ENCODE peak calls at places on chromosome 22, in ten cellular contexts. S is left ventricle myocardium inferior, L is GM20000, A is spleen, F is AG09319, U is esophagus squamous epithelium, H is prostate gland, E is AG09309, C is nephron progenitor cell, Z is dorsolateral prefrontal cortex. Q is an unnamed sample.

GRCh38 chr22:33271390-33272161 is 213.4 kb upstream of the SYN3 start:
- DNase-seq in S (peak), L (peak), A (no peak), F (no peak), U (no peak), H (peak), E (no peak), C (no peak), Z (no peak), Q (no peak)

GRCh38 chr22:31106001-31106571 is 1.3 kb downstream of the SELENOM start:
- DNase-seq in S (no peak), L (no peak), A (peak), F (no peak), U (no peak), H (no peak), E (no peak), C (no peak), Z (no peak), Q (peak)

GRCh38 chr22:50169774-50170341 is 673 bp upstream of the PANX2 start:
- DNase-seq in S (no peak), L (peak), A (peak), F (no peak), U (no peak), H (no peak), E (no peak), C (no peak), Z (no peak), Q (peak)

GRCh38 chr22:38966379-38966700 is 8.9 kb downstream of the APOBEC3A start:
- DNase-seq in S (no peak), L (no peak), A (peak), F (no peak), U (no peak), H (no peak), E (no peak), C (no peak), Z (no peak), Q (no peak)

GRCh38 chr22:24367841-24368240 is 59.6 kb upstream of the ADORA2A start:
- DNase-seq in S (no peak), L (no peak), A (no peak), F (no peak), U (no peak), H (no peak), E (no peak), C (no peak), Z (no peak), Q (no peak)

GRCh38 chr22:41197808-41198585 is 7.1 kb upstream of the L3MBTL2 start:
- DNase-seq in S (peak), L (no peak), A (no peak), F (no peak), U (no peak), H (no peak), E (no peak), C (peak), Z (no peak), Q (no peak)

GRCh38 chr22:40312050-40312449 is 34.2 kb upstream of the ADSL start:
- DNase-seq in S (no peak), L (no peak), A (no peak), F (no peak), U (no peak), H (no peak), E (no peak), C (peak), Z (no peak), Q (no peak)

GRCh38 chr22:43723816-43724215 is 88.3 kb downstream of the EFCAB6 start:
- DNase-seq in S (no peak), L (no peak), A (no peak), F (no peak), U (no peak), H (no peak), E (no peak), C (no peak), Z (no peak), Q (no peak)

GRCh38 chr22:33605686-33606085 is 314.6 kb downstream of the LARGE1 start:
- DNase-seq in S (peak), L (no peak), A (no peak), F (no peak), U (no peak), H (no peak), E (no peak), C (no peak), Z (no peak), Q (no peak)

GRCh38 chr22:20580611-20581502 is 73.4 kb downstream of the MED15 start:
- DNase-seq in S (peak), L (no peak), A (peak), F (no peak), U (no peak), H (no peak), E (no peak), C (no peak), Z (no peak), Q (no peak)

GRCh38 chr22:27250418-27250817 is 551.1 kb downstream of the MN1 start:
- DNase-seq in S (no peak), L (no peak), A (no peak), F (no peak), U (no peak), H (no peak), E (no peak), C (no peak), Z (no peak), Q (no peak)

GRCh38 chr22:31087744-31088215 is 6.7 kb downstream of the SMTN start:
- DNase-seq in S (no peak), L (no peak), A (no peak), F (no peak), U (no peak), H (no peak), E (no peak), C (no peak), Z (no peak), Q (no peak)

GRCh38 chr22:22817468-22818201 is 70.0 kb upstream of the IGLL5 start:
- DNase-seq in S (no peak), L (no peak), A (peak), F (no peak), U (no peak), H (no peak), E (no peak), C (no peak), Z (no peak), Q (no peak)

GRCh38 chr22:32482708-32483107 is 8.1 kb downstream of the FBXO7 start:
- DNase-seq in S (no peak), L (peak), A (no peak), F (no peak), U (no peak), H (no peak), E (no peak), C (no peak), Z (no peak), Q (no peak)

GRCh38 chr22:23520875-23521441 is 59.1 kb downstream of the IGLL1 start:
- DNase-seq in S (peak), L (no peak), A (peak), F (peak), U (no peak), H (no peak), E (no peak), C (peak), Z (peak), Q (no peak)

GRCh38 chr22:20389288-20389687 is 4.7 kb upstream of the ZNF74 start:
- DNase-seq in S (no peak), L (no peak), A (no peak), F (no peak), U (no peak), H (no peak), E (no peak), C (no peak), Z (no peak), Q (no peak)

GRCh38 chr22:49301398-49302149 is 526.1 kb downstream of the BRD1 start:
- DNase-seq in S (no peak), L (no peak), A (peak), F (no peak), U (no peak), H (no peak), E (no peak), C (no peak), Z (no peak), Q (no peak)

GRCh38 chr22:23683545-23683944 is 7.3 kb upstream of the RGL4 start:
- DNase-seq in S (no peak), L (no peak), A (no peak), F (no peak), U (no peak), H (no peak), E (no peak), C (no peak), Z (no peak), Q (no peak)

GRCh38 chr22:48827904-48828555 is 999.6 kb downstream of the BRD1 start:
- DNase-seq in S (no peak), L (no peak), A (peak), F (no peak), U (no peak), H (no peak), E (no peak), C (peak), Z (no peak), Q (peak)

GRCh38 chr22:40487663-40488249 is 117.4 kb downstream of the SGSM3 start:
- DNase-seq in S (no peak), L (no peak), A (no peak), F (no peak), U (no peak), H (no peak), E (no peak), C (no peak), Z (no peak), Q (no peak)

GRCh38 chr22:20766530-20766929 is 7.4 kb upstream of the SERPIND1 start:
- DNase-seq in S (no peak), L (no peak), A (no peak), F (no peak), U (no peak), H (no peak), E (no peak), C (no peak), Z (no peak), Q (no peak)

GRCh38 chr22:17891427-17892167 is 117.3 kb upstream of the BID start:
- DNase-seq in S (peak), L (peak), A (no peak), F (no peak), U (no peak), H (peak), E (no peak), C (peak), Z (peak), Q (no peak)
- TF ChIP-seq CTCF in S (peak), L (peak), A (no peak), F (peak), U (peak), H (peak), E (peak), C (no peak), Z (peak), Q (no peak)

GRCh38 chr22:25853902-25854301 is 111.9 kb downstream of the MYO18B start:
- DNase-seq in S (no peak), L (no peak), A (no peak), F (no peak), U (no peak), H (no peak), E (no peak), C (no peak), Z (no peak), Q (no peak)
- TF ChIP-seq CTCF in S (no peak), L (no peak), A (no peak), F (no peak), U (no peak), H (no peak), E (no peak), C (peak), Z (no peak), Q (no peak)

GRCh38 chr22:46444390-46444854 is 93.0 kb downstream of the CELSR1 start:
- DNase-seq in S (no peak), L (no peak), A (no peak), F (no peak), U (no peak), H (no peak), E (no peak), C (no peak), Z (no peak), Q (no peak)
- TF ChIP-seq CTCF in S (no peak), L (no peak), A (no peak), F (no peak), U (no peak), H (no peak), E (no peak), C (no peak), Z (no peak), Q (no peak)

GRCh38 chr22:19036523-19037273 is 85.5 kb downstream of the DGCR2 start:
- DNase-seq in S (no peak), L (no peak), A (no peak), F (no peak), U (no peak), H (no peak), E (no peak), C (no peak), Z (peak), Q (peak)
- TF ChIP-seq CTCF in S (no peak), L (no peak), A (no peak), F (peak), U (no peak), H (peak), E (no peak), C (no peak), Z (no peak), Q (no peak)

Q was measured in CD14-positive monocyte.